ENCODE peak calls at places on chromosomes 3 and 15, in ten cellular contexts. W is glutamatergic neuron, E is left lung, L is tibial nerve, U is left ventricle myocardium inferior, P is type B pancreatic cell, F is progenitor cell of endocrine pancreas, G is AG04450, X is Calu3, Y is AG09309. V is an unnamed sample.

GRCh38 chr3:59436164-59436958 is 386.5 kb upstream of the CFAP20DC start:
- DNase-seq in E (no peak), L (no peak), G (no peak), W (no peak), P (no peak), X (no peak), F (no peak), Y (no peak), U (no peak), V (no peak)

GRCh38 chr15:60809375-60809774 is 330.4 kb upstream of the ICE2 start:
- DNase-seq in L (no peak), Y (no peak), F (no peak), U (no peak), G (no peak), X (no peak), W (no peak), E (no peak), P (no peak), V (no peak)

GRCh38 chr15:37015025-37015424 is 85.3 kb downstream of the MEIS2 start:
- DNase-seq in X (no peak), E (no peak), L (no peak), F (no peak), P (no peak), Y (peak; percentile 14), G (no peak), W (no peak), U (no peak), V (no peak)

GRCh38 chr3:8500208-8500961 is 1.2 kb upstream of the LMCD1 start:
- DNase-seq in Y (no peak), X (peak; percentile 56), L (no peak), G (peak; percentile 54), W (no peak), F (peak; percentile 9), U (no peak), E (no peak), P (no peak), V (no peak)

GRCh38 chr3:9067352-9067975 is 104.2 kb upstream of the RAD18 start:
- DNase-seq in X (peak; percentile 33), F (no peak), U (no peak), L (peak; percentile 71), Y (peak; percentile 27), G (peak; percentile 32), E (no peak), P (no peak), W (peak; percentile 58), V (no peak)

GRCh38 chr15:63439536-63440264 is 58.1 kb upstream of the CA12 start:
- DNase-seq in E (no peak), W (no peak), X (no peak), F (no peak), P (no peak), U (no peak), G (no peak), Y (no peak), L (no peak), V (no peak)

GRCh38 chr3:11522953-11523792 is 120.5 kb downstream of the VGLL4 start:
- DNase-seq in E (no peak), Y (no peak), W (no peak), X (no peak), P (no peak), L (no peak), F (no peak), U (no peak), G (no peak), V (no peak)

GRCh38 chr3:107992976-107993684 is 97.7 kb downstream of the CD47 start:
- DNase-seq in F (no peak), W (no peak), G (no peak), P (no peak), U (no peak), E (no peak), Y (no peak), X (peak; percentile 67), L (no peak), V (no peak)

DNA sequence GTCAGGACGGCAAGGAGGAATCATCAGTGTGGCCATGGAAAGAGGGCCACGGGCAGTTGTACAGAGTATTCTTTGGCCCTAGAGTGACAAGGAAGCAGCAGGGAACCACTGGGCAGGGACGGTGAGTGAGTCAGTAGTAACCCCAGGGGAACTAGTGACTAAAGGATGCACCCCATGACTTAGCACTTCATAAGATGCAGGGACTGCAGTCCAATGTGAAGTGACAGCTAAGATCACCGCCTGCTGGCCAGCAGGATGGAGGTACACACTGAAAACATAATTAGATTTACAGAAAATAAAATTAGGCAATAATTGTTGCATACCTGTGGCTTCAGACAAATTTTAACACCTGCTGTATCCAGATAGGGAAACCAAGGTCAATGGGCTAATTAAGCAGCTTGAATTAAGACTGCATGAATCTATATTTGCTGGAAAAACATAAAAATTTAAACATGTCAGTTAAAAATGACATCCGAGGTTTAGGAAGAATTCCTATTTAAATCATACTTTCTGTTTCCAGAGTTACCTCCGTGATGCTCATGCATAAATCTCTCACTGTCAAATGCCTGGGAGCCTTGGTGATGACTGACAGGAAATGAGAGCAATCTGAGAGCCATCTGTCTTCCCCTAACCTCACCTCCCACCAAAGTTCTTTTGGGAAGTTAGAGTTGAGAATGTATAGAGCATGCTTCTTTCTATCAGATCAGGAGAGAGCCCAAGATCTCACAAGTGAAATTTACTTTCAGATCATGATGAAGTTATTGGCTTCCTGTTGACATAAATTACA is 56.5 kb downstream of the DCLK3 start:
- DNase-seq in E (no peak), G (no peak), L (no peak), X (peak; percentile 28), U (no peak), W (no peak), Y (no peak), F (no peak), P (no peak), V (no peak)
- TF ChIP-seq CTCF in E (no peak), G (peak; percentile 34), L (no peak), X (no peak), U (no peak), W (peak; percentile 31), Y (peak; percentile 26), F (peak; percentile 20), P (peak; percentile 38), V (peak; percentile 33)

GRCh38 chr15:85415779-85416178 is 35.4 kb downstream of the AKAP13 start:
- DNase-seq in F (no peak), L (no peak), U (no peak), E (no peak), Y (no peak), X (no peak), G (no peak), P (no peak), W (no peak), V (no peak)

GRCh38 chr15:85414037-85414436 is 33.6 kb downstream of the AKAP13 start:
- DNase-seq in L (no peak), G (no peak), E (no peak), P (no peak), X (no peak), U (no peak), Y (no peak), W (no peak), F (no peak), V (no peak)

GRCh38 chr15:85412956-85413854 is 32.8 kb downstream of the AKAP13 start:
- DNase-seq in U (peak; percentile 35), E (peak; percentile 62), G (peak; percentile 50), X (peak; percentile 79), P (no peak), W (no peak), F (no peak), L (peak; percentile 61), Y (no peak), V (no peak)

GRCh38 chr15:85414991-85415390 is 34.6 kb downstream of the AKAP13 start:
- DNase-seq in W (no peak), L (no peak), U (no peak), P (no peak), E (peak; percentile 44), G (no peak), X (no peak), Y (no peak), F (no peak), V (no peak)

DNA sequence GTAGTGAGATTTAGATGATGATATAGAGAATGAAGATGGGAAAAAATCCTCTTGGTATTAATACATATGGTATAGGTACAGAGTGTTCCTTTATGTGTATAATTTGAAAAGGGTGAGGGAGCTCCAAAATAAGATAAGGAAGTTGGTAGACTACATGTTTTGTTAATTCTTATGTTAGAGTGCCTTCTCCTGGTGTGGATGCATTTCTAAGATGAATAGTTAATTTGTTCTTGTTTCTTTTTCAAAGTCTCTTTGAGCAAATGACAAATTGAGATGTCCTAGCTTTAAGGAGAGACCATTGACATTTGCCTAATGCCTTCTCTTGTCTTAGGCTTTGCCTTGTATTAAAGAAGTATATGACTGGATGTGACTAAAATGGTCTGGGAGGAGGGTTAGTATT is 34.1 kb downstream of the AKAP13 start:
- DNase-seq in F (no peak), W (no peak), G (no peak), P (no peak), L (no peak), X (no peak), U (no peak), E (no peak), Y (no peak), V (no peak)
- TF ChIP-seq CTCF in F (no peak), W (no peak), G (peak; percentile 27), P (no peak), L (no peak), X (no peak), U (peak; percentile 33), E (no peak), Y (peak; percentile 17), V (peak; percentile 42)

DNA sequence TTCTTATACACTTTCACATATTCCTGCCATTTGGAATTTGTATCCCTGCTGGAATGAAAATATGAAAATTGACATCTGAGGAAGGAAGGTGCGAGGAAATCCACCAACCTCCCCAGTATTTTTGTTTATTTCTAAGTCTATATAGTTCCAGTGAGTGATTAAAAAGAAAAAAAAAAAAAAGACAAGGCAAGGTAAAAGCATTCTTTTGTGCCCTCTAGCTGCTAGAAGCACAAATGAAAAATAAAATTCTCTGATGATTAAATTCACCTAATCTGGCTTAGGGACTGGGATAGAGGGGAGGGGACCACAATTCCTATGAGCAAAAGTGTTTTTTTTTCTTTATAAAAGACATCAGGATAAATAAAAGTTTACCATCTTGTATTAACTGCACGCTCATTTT is 370.9 kb downstream of the NR2F2 start:
- DNase-seq in P (no peak), L (no peak), W (no peak), E (no peak), U (no peak), X (no peak), Y (no peak), G (no peak), F (no peak), V (no peak)
- TF ChIP-seq CTCF in P (peak; percentile 25), L (no peak), W (no peak), E (no peak), U (peak; percentile 13), X (no peak), Y (no peak), G (no peak), F (peak; percentile 6), V (peak; percentile 23)

DNA sequence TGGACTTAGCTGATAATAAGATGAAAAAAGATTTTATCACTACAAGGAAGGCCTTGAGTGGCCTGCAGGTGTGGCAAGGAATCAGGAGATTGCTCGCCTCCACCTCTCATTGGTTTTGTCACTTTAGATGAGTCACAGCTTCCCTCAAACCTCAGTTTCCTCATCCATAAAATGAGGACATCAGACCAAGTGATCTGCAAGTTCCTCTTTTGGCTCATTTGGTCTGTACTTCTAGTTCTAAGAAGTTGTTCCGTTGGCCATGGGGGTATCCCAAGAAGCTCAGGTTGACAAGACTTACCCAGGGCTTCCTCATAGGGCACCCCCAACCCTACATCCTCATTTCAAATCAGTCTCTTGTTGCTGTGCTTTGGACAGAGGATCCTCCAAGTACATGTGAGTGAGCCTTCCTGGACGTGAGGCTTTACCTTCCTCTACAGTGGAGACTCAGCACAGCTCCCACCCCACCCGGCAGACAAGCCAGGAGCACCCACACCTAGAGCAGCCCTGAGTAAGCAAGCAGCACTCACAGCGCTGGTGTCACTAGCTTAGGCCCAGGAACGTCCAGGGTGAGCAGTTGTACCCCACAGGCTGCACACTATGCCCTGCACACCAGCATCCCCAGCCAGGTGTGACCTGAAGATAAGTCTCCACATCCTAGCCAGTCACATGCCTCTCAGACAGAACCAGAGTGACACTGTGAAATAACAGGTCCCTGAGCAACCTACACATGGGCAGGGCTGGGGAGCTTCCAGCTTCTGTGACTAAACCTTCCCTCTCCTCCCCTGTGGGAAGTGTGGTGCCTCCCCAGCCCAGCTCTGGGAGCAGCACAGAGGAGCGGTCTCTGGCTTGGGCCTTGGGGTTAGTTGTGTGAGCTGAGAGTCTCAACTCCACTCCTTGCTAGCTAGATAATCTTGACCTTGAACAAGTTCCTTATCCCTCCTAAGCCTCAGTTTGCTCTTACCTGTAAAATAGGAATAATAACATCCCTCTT is 253.8 kb downstream of the UACA start:
- DNase-seq in X (no peak), G (no peak), W (no peak), E (peak; percentile 63), P (no peak), F (no peak), Y (no peak), L (no peak), U (no peak), V (no peak)
- TF ChIP-seq CTCF in X (no peak), G (no peak), W (no peak), E (no peak), P (no peak), F (no peak), Y (no peak), L (no peak), U (no peak), V (no peak)

V was measured in osteocyte.